ENCODE peak calls at places on chromosome 16, in seven cellular contexts. One of them, this sample, is unnamed.

GRCh38 chr16:21222495-21223337 is 10.8 kb upstream of the ANKS4B start:
- DNase-seq in progenitor cell of endocrine pancreas: no peak
- DNase-seq in AG04450: no peak
- DNase-seq in AG09309: no peak
- DNase-seq in ovary: no peak
- DNase-seq in NCI-H446: no peak
- DNase-seq in thoracic aorta: no peak
- DNase-seq in this sample: no peak

GRCh38 chr16:12099451-12100123 is 123.1 kb downstream of the SNX29 start:
- DNase-seq in progenitor cell of endocrine pancreas: no peak
- DNase-seq in AG04450: no peak
- DNase-seq in AG09309: no peak
- DNase-seq in ovary: no peak
- DNase-seq in NCI-H446: no peak
- DNase-seq in thoracic aorta: no peak
- DNase-seq in this sample: no peak

GRCh38 chr16:29029168-29029994 is 44.5 kb downstream of the LAT start:
- DNase-seq in progenitor cell of endocrine pancreas: no peak
- DNase-seq in AG04450: peak; percentile 81
- DNase-seq in AG09309: peak; percentile 73
- DNase-seq in ovary: no peak
- DNase-seq in NCI-H446: no peak
- DNase-seq in thoracic aorta: peak; percentile 9
- DNase-seq in this sample: peak; percentile 37

GRCh38 chr16:22732315-22732840 is 81.6 kb upstream of the HS3ST2 start:
- DNase-seq in progenitor cell of endocrine pancreas: no peak
- DNase-seq in AG04450: no peak
- DNase-seq in AG09309: no peak
- DNase-seq in ovary: no peak
- DNase-seq in NCI-H446: no peak
- DNase-seq in thoracic aorta: no peak
- DNase-seq in this sample: no peak

GRCh38 chr16:7140899-7141298 is 191.7 kb upstream of the RBFOX1 start:
- DNase-seq in progenitor cell of endocrine pancreas: no peak
- DNase-seq in AG04450: no peak
- DNase-seq in AG09309: no peak
- DNase-seq in ovary: no peak
- DNase-seq in NCI-H446: no peak
- DNase-seq in thoracic aorta: no peak
- DNase-seq in this sample: no peak

GRCh38 chr16:15742716-15743115 is 92.7 kb downstream of the NDE1 start:
- DNase-seq in progenitor cell of endocrine pancreas: no peak
- DNase-seq in AG04450: no peak
- DNase-seq in AG09309: no peak
- DNase-seq in ovary: no peak
- DNase-seq in NCI-H446: no peak
- DNase-seq in thoracic aorta: no peak
- DNase-seq in this sample: no peak

GRCh38 chr16:53429221-53429943 is 4.9 kb upstream of the RBL2 start:
- DNase-seq in progenitor cell of endocrine pancreas: no peak
- DNase-seq in AG04450: peak; percentile 54
- DNase-seq in AG09309: peak; percentile 37
- DNase-seq in ovary: no peak
- DNase-seq in NCI-H446: no peak
- DNase-seq in thoracic aorta: no peak
- DNase-seq in this sample: peak; percentile 79

GRCh38 chr16:9845661-9846361 is 336.4 kb downstream of the GRIN2A start:
- DNase-seq in progenitor cell of endocrine pancreas: no peak
- DNase-seq in AG04450: no peak
- DNase-seq in AG09309: no peak
- DNase-seq in ovary: no peak
- DNase-seq in NCI-H446: no peak
- DNase-seq in thoracic aorta: no peak
- DNase-seq in this sample: no peak

GRCh38 chr16:77993586-77993985 is 28.8 kb upstream of the CLEC3A start:
- DNase-seq in progenitor cell of endocrine pancreas: no peak
- DNase-seq in AG04450: no peak
- DNase-seq in AG09309: no peak
- DNase-seq in ovary: no peak
- DNase-seq in NCI-H446: no peak
- DNase-seq in thoracic aorta: no peak
- DNase-seq in this sample: no peak

GRCh38 chr16:7400117-7400890 is 67.7 kb downstream of the RBFOX1 start:
- DNase-seq in progenitor cell of endocrine pancreas: no peak
- DNase-seq in AG04450: no peak
- DNase-seq in AG09309: no peak
- DNase-seq in ovary: no peak
- DNase-seq in NCI-H446: no peak
- DNase-seq in thoracic aorta: no peak
- DNase-seq in this sample: no peak

This sample was measured in ureter.